ENCODE peak calls at places on chromosomes 7 and 10, in five cellular contexts. L, N, W, S and K are unnamed samples.

GRCh38 chr10:14235511-14235910 is 95.2 kb downstream of the FRMD4A start:
- DNase-seq in W (no peak), S (no peak), N (no peak), L (no peak), K (no peak)

GRCh38 chr7:8295638-8296361 is 33.8 kb upstream of the ICA1 start:
- DNase-seq in N (peak), L (peak), W (peak), S (no peak), K (no peak)

GRCh38 chr10:132333386-132333785 is 1.4 kb downstream of the LRRC27 start:
- DNase-seq in W (no peak), L (no peak), N (no peak), S (no peak), K (no peak)

GRCh38 chr10:96556003-96556402 is 30.8 kb downstream of the TM9SF3 start:
- DNase-seq in N (no peak), S (no peak), L (no peak), W (no peak), K (no peak)

GRCh38 chr7:95526128-95526738 is 40.5 kb downstream of the ASB4 start:
- DNase-seq in W (no peak), S (no peak), L (no peak), N (no peak), K (no peak)

GRCh38 chr7:100476903-100477870 is 1.8 kb downstream of the TSC22D4 start:
- DNase-seq in S (no peak), W (no peak), L (no peak), N (no peak), K (no peak)

GRCh38 chr7:92281031-92281430 is 35.3 kb downstream of the ANKIB1 start:
- DNase-seq in W (no peak), S (no peak), N (no peak), L (no peak), K (no peak)

GRCh38 chr10:121088524-121088923 is 237.4 kb downstream of the WDR11 start:
- DNase-seq in S (no peak), L (no peak), N (no peak), W (no peak), K (no peak)

GRCh38 chr10:119483001-119483400 is 59.5 kb downstream of the RGS10 start:
- DNase-seq in S (no peak), N (no peak), W (no peak), L (no peak), K (no peak)

GRCh38 chr10:119769886-119770285 is 44.0 kb downstream of the INPP5F start:
- DNase-seq in L (no peak), S (no peak), W (peak), N (no peak), K (no peak)

GRCh38 chr7:100568936-100569844 is 4.5 kb downstream of the SAP25 start:
- DNase-seq in L (no peak), S (peak), W (no peak), N (peak), K (no peak)

GRCh38 chr10:6204341-6205191 is 1.8 kb downstream of the PFKFB3 start:
- DNase-seq in S (peak), W (peak), N (no peak), L (no peak), K (peak)

GRCh38 chr7:90172121-90172520 is 17.9 kb downstream of the STEAP1 start:
- DNase-seq in S (no peak), W (no peak), N (no peak), L (no peak), K (no peak)

GRCh38 chr7:50534690-50535290 is 30.4 kb downstream of the DDC start:
- DNase-seq in N (no peak), L (peak), S (peak), W (peak), K (no peak)

GRCh38 chr10:99279626-99280111 is 44.0 kb upstream of the HPSE2 start:
- DNase-seq in N (no peak), L (no peak), S (no peak), W (peak), K (no peak)

GRCh38 chr7:34991938-34992840 is 45.1 kb downstream of the DPY19L1 start:
- DNase-seq in L (no peak), W (peak), N (peak), S (no peak), K (no peak)

GRCh38 chr7:106480161-106480579 is 180.8 kb downstream of the CCDC71L start:
- DNase-seq in S (no peak), W (no peak), L (no peak), N (no peak), K (no peak)

GRCh38 chr7:150722403-150723065 is 6.1 kb downstream of the GIMAP1 start:
- DNase-seq in S (no peak), N (no peak), W (no peak), L (no peak), K (no peak)

GRCh38 chr10:5775705-5776104 is 37.5 kb downstream of the GDI2 start:
- DNase-seq in W (no peak), S (peak), N (peak), L (no peak), K (peak)

GRCh38 chr10:69873141-69873540 is 71.4 kb downstream of the COL13A1 start:
- DNase-seq in W (no peak), N (no peak), L (no peak), S (no peak), K (no peak)

GRCh38 chr10:108797573-108797972 is 1125.7 kb downstream of the XPNPEP1 start:
- DNase-seq in S (no peak), N (no peak), L (no peak), W (no peak), K (no peak)

GRCh38 chr10:78909268-78909667 is 159.5 kb upstream of the ZMIZ1 start:
- DNase-seq in W (no peak), S (no peak), N (no peak), L (no peak), K (no peak)

GRCh38 chr7:155665957-155666287 is 21.5 kb downstream of the RBM33 start:
- DNase-seq in W (peak), S (no peak), L (peak), N (no peak), K (no peak)

GRCh38 chr7:140927351-140927750 is 2.6 kb upstream of the BRAF start:
- DNase-seq in W (no peak), N (no peak), S (no peak), L (no peak), K (no peak)

GRCh38 chr10:58438986-58439385 is 53.8 kb downstream of the TFAM start:
- DNase-seq in N (no peak), S (no peak), W (no peak), L (no peak), K (no peak)

GRCh38 chr10:69217119-69217754 is 2.9 kb upstream of the HKDC1 start:
- DNase-seq in N (no peak), L (peak), W (peak), S (no peak), K (no peak)

GRCh38 chr7:47379629-47380324 is 202.1 kb downstream of the TNS3 start:
- DNase-seq in S (peak), W (peak), L (no peak), N (no peak), K (no peak)

GRCh38 chr10:85100495-85100894 is 772.1 kb downstream of the CCSER2 start:
- DNase-seq in L (no peak), N (no peak), S (no peak), W (peak), K (no peak)

GRCh38 chr10:110516815-110517492 is 19.2 kb downstream of the DUSP5 start:
- DNase-seq in N (no peak), L (no peak), S (no peak), W (no peak), K (no peak)

GRCh38 chr10:70974351-70974901 is 86.1 kb upstream of the PCBD1 start:
- DNase-seq in N (no peak), L (no peak), S (no peak), W (peak), K (no peak)

GRCh38 chr7:118573065-118573464 is 348.6 kb downstream of the ANKRD7 start:
- DNase-seq in W (no peak), L (no peak), S (peak), N (no peak), K (no peak)

GRCh38 chr10:103114876-103115275 is 78.2 kb downstream of the NT5C2 start:
- DNase-seq in W (no peak), N (no peak), L (no peak), S (no peak), K (no peak)

GRCh38 chr10:32981760-32982159 is 23.7 kb upstream of the ITGB1 start:
- DNase-seq in N (no peak), L (no peak), W (peak), S (no peak), K (no peak)

GRCh38 chr10:93152136-93152535 is 78.4 kb downstream of the CYP26A1 start:
- DNase-seq in S (no peak), N (no peak), W (peak), L (no peak), K (no peak)

GRCh38 chr7:93176961-93177580 is 28.9 kb upstream of the SAMD9L start:
- DNase-seq in W (no peak), L (no peak), S (no peak), N (no peak), K (no peak)

GRCh38 chr7:32616625-32617024 is 121.3 kb downstream of the AVL9 start:
- DNase-seq in S (peak), L (peak), W (peak), N (no peak), K (no peak)

GRCh38 chr10:132716691-132717490 is 69.1 kb downstream of the NKX6-2 start:
- DNase-seq in L (no peak), S (peak), N (no peak), W (no peak), K (peak)

GRCh38 chr10:119644215-119644826 is 6.9 kb upstream of the BAG3 start:
- DNase-seq in W (no peak), L (no peak), N (no peak), S (no peak), K (no peak)

GRCh38 chr10:29946614-29946952 is 112.8 kb downstream of the JCAD start:
- DNase-seq in N (no peak), W (no peak), S (no peak), L (no peak), K (no peak)
- TF ChIP-seq CTCF in N (no peak), W (no peak), S (no peak), L (no peak), K (no peak)

GRCh38 chr10:44370731-44371248 is 14.1 kb downstream of the CXCL12 start:
- DNase-seq in N (no peak), W (no peak), S (no peak), L (no peak), K (no peak)
- TF ChIP-seq CTCF in N (no peak), W (no peak), S (no peak), L (no peak), K (no peak)

GRCh38 chr10:131310904-131311660 is 439 bp downstream of the TCERG1L start:
- DNase-seq in N (no peak), W (no peak), S (no peak), L (no peak), K (no peak)

GRCh38 chr10:131311661-131312260 is at the start of gene TCERG1L:
- DNase-seq in S (no peak), L (no peak), W (no peak), N (no peak), K (no peak)

GRCh38 chr10:131313377-131313776 is 1.9 kb upstream of the TCERG1L start:
- DNase-seq in L (no peak), N (no peak), S (no peak), W (no peak), K (no peak)

GRCh38 chr10:131312261-131312801 is 810 bp upstream of the TCERG1L start:
- DNase-seq in S (no peak), N (no peak), L (no peak), W (no peak), K (no peak)

DNA sequence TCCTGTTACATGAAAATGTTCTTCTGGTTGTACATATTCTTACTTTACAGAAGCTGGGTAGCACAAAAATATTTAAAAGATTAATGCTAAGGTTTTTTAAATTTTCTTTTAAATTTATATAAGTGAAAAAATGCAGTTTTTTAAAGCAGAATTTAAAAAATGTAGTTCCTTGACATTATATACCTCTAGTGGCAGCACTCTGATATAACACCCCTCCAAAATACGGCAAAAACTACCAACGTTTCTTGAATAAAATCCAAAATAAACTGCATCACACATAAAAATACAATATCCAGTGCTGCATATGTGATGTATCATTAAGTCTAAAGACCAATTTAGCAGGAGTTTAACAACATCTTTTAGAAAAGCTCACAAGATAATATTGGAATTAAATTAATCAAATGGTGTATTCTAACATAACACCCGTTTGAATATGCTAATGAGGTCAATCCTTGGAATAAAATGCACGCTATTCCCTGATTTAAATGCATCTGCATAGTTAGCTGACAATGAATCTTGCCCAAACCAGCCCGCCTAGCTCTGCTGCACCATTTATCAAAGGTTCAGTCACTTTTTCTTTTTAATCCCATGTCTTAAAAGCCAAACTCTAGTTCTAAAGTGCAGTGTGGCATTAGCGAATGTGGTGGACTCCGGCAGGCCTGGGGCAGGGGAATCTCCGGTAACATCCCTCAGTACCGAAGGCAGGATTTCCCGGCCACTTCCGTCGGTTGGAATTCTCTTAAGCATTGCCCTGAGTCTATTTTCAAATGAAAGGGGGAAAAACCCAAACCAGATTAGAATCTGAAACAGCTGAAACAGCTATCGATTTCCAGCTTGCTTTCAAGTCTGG is 1.2 kb downstream of the TCERG1L start:
- DNase-seq in S (no peak), L (no peak), N (no peak), W (no peak), K (no peak)
- TF ChIP-seq CTCF in S (peak), L (no peak), N (peak), W (no peak), K (no peak)

GRCh38 chr7:99027241-99027640 is 116.7 kb downstream of the SMURF1 start:
- DNase-seq in W (peak), S (no peak), N (no peak), L (no peak), K (no peak)

GRCh38 chr7:99024066-99024465 is 119.8 kb downstream of the SMURF1 start:
- DNase-seq in W (no peak), S (no peak), N (no peak), L (no peak), K (no peak)

GRCh38 chr7:99019523-99020412 is 124.1 kb downstream of the SMURF1 start:
- DNase-seq in S (no peak), N (no peak), L (no peak), W (no peak), K (no peak)

GRCh38 chr7:99020413-99020715 is 123.5 kb downstream of the SMURF1 start:
- DNase-seq in L (no peak), S (no peak), N (no peak), W (no peak), K (no peak)

DNA sequence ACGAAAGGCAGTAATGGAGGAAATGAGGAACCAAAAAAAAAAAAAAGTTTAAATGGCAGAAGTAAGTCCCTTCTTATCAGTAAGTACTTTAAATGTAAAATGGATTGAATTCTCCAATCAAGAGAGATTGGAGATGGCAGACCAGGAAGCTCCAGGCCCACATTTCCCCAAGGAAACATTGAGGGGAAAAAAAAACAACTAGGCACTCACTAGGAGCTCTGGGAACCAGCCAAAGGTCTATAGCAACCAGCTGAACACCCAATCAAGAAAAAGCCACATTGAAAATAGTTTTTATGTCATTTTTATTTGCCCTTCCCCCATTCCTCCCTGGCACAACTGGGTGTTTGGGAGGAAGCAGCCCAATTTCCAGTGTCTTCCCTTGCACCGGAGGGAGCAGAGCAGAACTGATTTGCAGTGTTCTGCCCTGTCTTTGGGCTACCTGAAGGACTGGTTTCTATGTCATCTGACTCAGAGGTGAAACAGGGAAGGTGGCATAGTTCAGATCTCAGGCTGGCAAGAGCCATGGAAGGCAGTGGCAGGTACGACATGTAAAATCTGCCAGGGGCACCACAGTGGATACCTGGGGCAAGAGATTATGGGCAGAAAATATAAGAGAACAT is 121.9 kb downstream of the SMURF1 start:
- DNase-seq in N (no peak), L (no peak), W (no peak), S (no peak), K (no peak)
- TF ChIP-seq CTCF in N (no peak), L (no peak), W (no peak), S (no peak), K (no peak)

GRCh38 chr10:117164878-117165556 is 26.9 kb upstream of the VAX1 start:
- DNase-seq in L (no peak), W (no peak), S (no peak), N (no peak), K (no peak)

GRCh38 chr10:117163954-117164292 is 25.9 kb upstream of the VAX1 start:
- DNase-seq in N (no peak), W (no peak), S (no peak), L (no peak), K (no peak)

GRCh38 chr10:117166420-117167345 is 28.6 kb upstream of the VAX1 start:
- DNase-seq in W (no peak), L (no peak), S (no peak), N (no peak), K (no peak)

GRCh38 chr10:117167346-117168134 is 29.5 kb upstream of the VAX1 start:
- DNase-seq in N (no peak), L (no peak), S (no peak), W (no peak), K (no peak)

DNA sequence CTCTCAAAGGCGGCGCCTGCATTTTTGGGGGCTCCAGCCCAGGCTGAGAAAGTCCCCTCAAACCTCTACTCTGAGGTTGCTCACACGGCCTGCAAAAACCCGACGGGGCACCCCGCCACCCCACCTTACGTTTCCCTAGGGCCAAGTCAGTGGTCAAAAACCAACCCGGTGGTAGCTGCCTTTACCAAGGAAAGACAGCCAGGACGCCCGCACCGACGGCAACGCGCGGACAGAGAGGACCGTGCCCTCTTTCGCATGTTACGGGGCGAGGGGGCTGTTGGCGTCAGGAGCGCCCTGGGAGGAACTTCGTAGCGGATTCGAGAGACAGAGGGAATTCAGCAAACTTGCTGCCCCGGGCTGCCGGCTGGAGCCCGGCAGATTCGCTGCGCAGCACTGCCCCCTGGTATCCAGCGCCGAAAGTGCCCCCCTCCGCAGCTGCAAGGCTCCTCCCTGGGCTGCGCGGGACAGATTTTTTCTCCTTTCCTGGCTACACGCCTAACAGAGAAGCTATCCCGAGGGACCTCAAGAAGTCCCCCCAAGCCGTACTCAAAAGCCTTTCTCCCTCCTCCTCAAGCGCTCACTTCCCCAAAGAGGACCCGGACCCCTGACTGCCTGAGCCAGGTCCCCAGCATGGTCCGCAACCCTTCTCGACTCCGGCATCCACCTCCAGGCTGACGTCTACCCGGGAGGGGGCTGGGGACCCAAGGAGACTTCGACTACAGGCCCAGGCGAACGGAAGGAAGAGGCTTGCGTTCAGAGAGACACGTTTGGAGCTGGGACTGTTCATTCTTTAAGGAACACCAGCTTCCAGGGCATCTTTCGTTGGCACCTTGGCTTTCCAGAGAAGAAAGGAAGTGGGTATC is 27.7 kb upstream of the VAX1 start:
- DNase-seq in N (no peak), W (peak), L (no peak), S (peak), K (no peak)
- TF ChIP-seq CTCF in N (no peak), W (peak), L (peak), S (peak), K (peak)

GRCh38 chr7:158760936-158761335 is 56.3 kb upstream of the NCAPG2 start:
- DNase-seq in N (no peak), S (no peak), W (no peak), L (no peak), K (no peak)
- TF ChIP-seq CTCF in N (peak), S (no peak), W (peak), L (no peak), K (no peak)